ENCODE peak calls at places on chromosomes 2 and 18, in four cellular contexts. W, A, E and S are unnamed samples.

GRCh38 chr18:812673-813404 is 797 bp upstream of the YES1 start:
- DNase-seq in W (peak; percentile 59), A (peak; percentile 89), E (peak; percentile 82), S (no peak)

GRCh38 chr18:61785588-61785987 is 107.2 kb downstream of the RNF152 start:
- DNase-seq in W (no peak), A (no peak), E (no peak), S (no peak)

GRCh38 chr2:219457784-219458369 is 23.2 kb downstream of the SPEG start:
- DNase-seq in W (no peak), A (no peak), E (no peak), S (no peak)

GRCh38 chr2:108640731-108641130 is 78.6 kb upstream of the RANBP2 start:
- DNase-seq in W (no peak), A (no peak), E (peak; percentile 93), S (no peak)

GRCh38 chr2:10620481-10620880 is 69.3 kb downstream of the NOL10 start:
- DNase-seq in W (peak; percentile 59), A (no peak), E (peak; percentile 94), S (no peak)

GRCh38 chr18:10713400-10713799 is 187.6 kb downstream of the NAPG start:
- DNase-seq in W (no peak), A (no peak), E (no peak), S (no peak)

GRCh38 chr18:45111507-45111858 is 430.8 kb downstream of the SETBP1 start:
- DNase-seq in W (no peak), A (no peak), E (no peak), S (no peak)

GRCh38 chr2:100988630-100989417 is 13.3 kb upstream of the RPL31 start:
- DNase-seq in W (no peak), A (no peak), E (peak; percentile 43), S (no peak)

GRCh38 chr2:118097657-118098056 is 9.4 kb downstream of the INSIG2 start:
- DNase-seq in W (no peak), A (no peak), E (peak; percentile 38), S (no peak)

GRCh38 chr2:46495347-46496030 is 16.1 kb downstream of the TMEM247 start:
- DNase-seq in W (peak; percentile 3), A (no peak), E (peak; percentile 67), S (no peak)

GRCh38 chr18:69402219-69402989 is 1.7 kb downstream of the DOK6 start:
- DNase-seq in W (no peak), A (no peak), E (no peak), S (no peak)

GRCh38 chr18:37396981-37397720 is 168.4 kb downstream of the CELF4 start:
- DNase-seq in W (no peak), A (no peak), E (peak; percentile 7), S (no peak)

GRCh38 chr2:2938481-2938880 is 439.1 kb downstream of the EIPR1 start:
- DNase-seq in W (no peak), A (no peak), E (no peak), S (no peak)

GRCh38 chr18:13528739-13529392 is 197.5 kb downstream of the FAM210A start:
- DNase-seq in W (no peak), A (peak; percentile 34), E (no peak), S (no peak)

GRCh38 chr2:61789807-61790602 is 63.9 kb downstream of the FAM161A start:
- DNase-seq in W (no peak), A (no peak), E (no peak), S (no peak)

GRCh38 chr2:8607591-8607990 is 74.3 kb upstream of the ID2 start:
- DNase-seq in W (peak; percentile 86), A (no peak), E (peak; percentile 80), S (no peak)

GRCh38 chr2:241771286-241772062 is 5.1 kb upstream of the GAL3ST2 start:
- DNase-seq in W (no peak), A (peak; percentile 57), E (peak; percentile 17), S (peak; percentile 1)

GRCh38 chr2:65413610-65414009 is 18.8 kb downstream of the SPRED2 start:
- DNase-seq in W (no peak), A (no peak), E (peak; percentile 68), S (no peak)

GRCh38 chr2:240650254-240650965 is 25.1 kb downstream of the GPR35 start:
- DNase-seq in W (no peak), A (peak; percentile 38), E (no peak), S (no peak)

GRCh38 chr18:8322486-8322885 is 286.8 kb upstream of the RAB12 start:
- DNase-seq in W (no peak), A (no peak), E (no peak), S (no peak)

GRCh38 chr2:20525041-20526035 is 78.5 kb downstream of the RHOB start:
- DNase-seq in W (no peak), A (peak; percentile 80), E (peak; percentile 68), S (no peak)

GRCh38 chr2:21194828-21195227 is 71.1 kb downstream of the TDRD15 start:
- DNase-seq in W (no peak), A (no peak), E (no peak), S (no peak)

GRCh38 chr18:3498705-3499451 is 48.9 kb downstream of the TGIF1 start:
- DNase-seq in W (no peak), A (no peak), E (peak; percentile 39), S (no peak)

GRCh38 chr2:215579809-215580208 is 143.9 kb upstream of the FN1 start:
- DNase-seq in W (peak; percentile 81), A (no peak), E (peak; percentile 90), S (no peak)

GRCh38 chr2:6212516-6212915 is 520.3 kb downstream of the SOX11 start:
- DNase-seq in W (no peak), A (no peak), E (no peak), S (no peak)

GRCh38 chr18:78905334-78905733 is 74.3 kb upstream of the SALL3 start:
- DNase-seq in W (no peak), A (no peak), E (no peak), S (no peak)

GRCh38 chr2:223993634-223994232 is 36.5 kb downstream of the MRPL44 start:
- DNase-seq in W (peak; percentile 64), A (peak; percentile 80), E (peak; percentile 82), S (peak; percentile 39)

GRCh38 chr2:223994562-223995162 is 37.4 kb downstream of the MRPL44 start:
- DNase-seq in W (no peak), A (no peak), E (no peak), S (no peak)

GRCh38 chr2:223997938-223998337 is 40.7 kb downstream of the MRPL44 start:
- DNase-seq in W (no peak), A (no peak), E (peak; percentile 30), S (no peak)

GRCh38 chr2:223998983-223999382 is 40.1 kb downstream of the SERPINE2 start:
- DNase-seq in W (no peak), A (no peak), E (no peak), S (no peak)

GRCh38 chr2:223995569-223995968 is 38.3 kb downstream of the MRPL44 start:
- DNase-seq in W (no peak), A (no peak), E (peak; percentile 52), S (no peak)
- TF ChIP-seq CTCF in W (no peak), A (no peak), E (no peak), S (no peak)

GRCh38 chr2:233979748-233980147 is 62.6 kb downstream of the TRPM8 start:
- DNase-seq in W (no peak), A (no peak), E (peak; percentile 27), S (no peak)

GRCh38 chr2:233976087-233976486 is 58.9 kb downstream of the TRPM8 start:
- DNase-seq in W (no peak), A (no peak), E (no peak), S (no peak)

GRCh38 chr2:233974530-233975071 is 57.4 kb downstream of the TRPM8 start:
- DNase-seq in W (peak; percentile 66), A (no peak), E (peak; percentile 98), S (peak; percentile 98)

GRCh38 chr2:233977296-233977837 is 60.2 kb downstream of the TRPM8 start:
- DNase-seq in W (no peak), A (no peak), E (no peak), S (no peak)

GRCh38 chr2:233976690-233977294 is 59.6 kb downstream of the TRPM8 start:
- DNase-seq in W (peak; percentile 32), A (no peak), E (peak; percentile 76), S (peak; percentile 65)
- TF ChIP-seq CTCF in W (peak; percentile 61), A (no peak), E (peak; percentile 77), S (peak; percentile 67)

GRCh38 chr2:112579280-112579679 is 5.1 kb upstream of the CHCHD5 start:
- DNase-seq in W (peak; percentile 71), A (no peak), E (peak; percentile 92), S (peak; percentile 90)
- TF ChIP-seq CTCF in W (peak; percentile 24), A (no peak), E (peak; percentile 34), S (peak; percentile 6)

GRCh38 chr2:232328038-232328435 is 50.5 kb upstream of the ALPP start:
- DNase-seq in W (no peak), A (no peak), E (no peak), S (no peak)
- TF ChIP-seq CTCF in W (no peak), A (no peak), E (no peak), S (no peak)

GRCh38 chr2:226680674-226681073 is 118.9 kb downstream of the IRS1 start:
- DNase-seq in W (no peak), A (no peak), E (no peak), S (no peak)
- TF ChIP-seq CTCF in W (no peak), A (no peak), E (no peak), S (no peak)

GRCh38 chr2:134782792-134783191 is 55.6 kb upstream of the ACMSD start:
- DNase-seq in W (no peak), A (no peak), E (peak; percentile 6), S (peak; percentile 58)
- TF ChIP-seq CTCF in W (no peak), A (no peak), E (no peak), S (peak; percentile 83)

GRCh38 chr2:17146358-17146757 is 371.9 kb downstream of the RAD51AP2 start:
- DNase-seq in W (no peak), A (no peak), E (no peak), S (no peak)

GRCh38 chr2:17149945-17150344 is 368.3 kb downstream of the RAD51AP2 start:
- DNase-seq in W (no peak), A (no peak), E (no peak), S (no peak)

DNA sequence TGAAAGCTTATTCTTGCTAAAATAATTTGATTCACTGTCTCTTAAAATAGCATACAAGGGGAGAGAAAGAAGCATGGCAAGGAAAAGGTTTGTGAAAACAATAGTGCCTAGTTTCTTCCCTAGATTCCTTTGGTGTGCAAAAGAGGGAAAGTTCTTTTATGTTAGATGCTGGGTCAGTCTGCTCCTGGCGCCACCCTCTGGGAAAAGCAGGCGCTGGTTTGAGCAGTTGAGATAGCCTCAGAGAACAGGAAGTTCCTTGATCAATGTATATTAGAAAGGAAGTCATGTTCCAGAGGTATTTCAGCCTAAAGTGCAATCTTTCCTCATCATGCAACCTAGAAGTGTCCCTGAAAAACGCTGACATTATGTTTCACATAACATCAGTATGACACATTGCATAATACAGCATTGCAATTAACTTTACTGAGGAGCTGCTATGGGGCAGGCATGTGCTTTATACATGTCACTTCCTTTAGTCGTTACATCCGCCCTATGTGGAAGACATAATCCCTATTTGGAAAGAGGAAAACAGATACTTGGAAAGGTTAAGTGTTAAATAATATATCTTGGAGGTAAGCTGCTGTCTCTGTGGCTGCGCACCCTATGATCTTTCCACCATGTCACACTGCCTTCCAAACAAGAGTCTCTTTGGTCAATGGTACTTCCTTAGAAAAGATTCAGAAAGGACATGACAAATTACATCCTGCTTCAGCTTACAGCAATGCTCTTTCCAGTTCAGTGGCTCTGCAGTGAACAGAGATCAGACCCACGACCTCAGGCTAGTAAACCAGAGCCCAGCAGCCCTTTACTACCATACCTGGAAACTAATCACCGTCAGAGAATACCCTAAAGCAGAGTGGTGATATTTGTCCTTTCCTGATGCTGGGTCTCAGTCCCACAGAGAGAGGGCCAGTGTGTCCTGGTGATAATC is 369.7 kb downstream of the RAD51AP2 start:
- DNase-seq in W (peak; percentile 5), A (no peak), E (no peak), S (no peak)
- TF ChIP-seq CTCF in W (peak; percentile 82), A (no peak), E (no peak), S (peak; percentile 46)